ENCODE peak calls at places on chromosome 15, in six cellular contexts. M is HepG2, R is adrenal gland, K is right cardiac atrium, F is H1, J is ovary. O is an unnamed sample.

GRCh38 chr15:56939257-56939656 is 20.8 kb downstream of the TCF12 start:
- DNase-seq in R (no peak), J (no peak), K (no peak), M (no peak), F (no peak), O (no peak)

GRCh38 chr15:101024709-101025108 is 105.6 kb downstream of the LRRK1 start:
- DNase-seq in F (no peak), J (no peak), K (no peak), R (peak; percentile 20), M (no peak), O (no peak)

GRCh38 chr15:85870216-85871014 is 75.7 kb upstream of the KLHL25 start:
- DNase-seq in K (no peak), M (no peak), R (no peak), F (no peak), J (no peak), O (no peak)

GRCh38 chr15:76533995-76534394 is 197.4 kb downstream of the ISL2 start:
- DNase-seq in K (no peak), J (no peak), R (no peak), M (peak; percentile 32), F (no peak), O (no peak)

GRCh38 chr15:27967541-27967940 is 131.6 kb downstream of the OCA2 start:
- DNase-seq in J (no peak), F (no peak), K (no peak), R (no peak), M (no peak), O (no peak)

GRCh38 chr15:39426552-39427532 is 154.0 kb upstream of the THBS1 start:
- DNase-seq in F (no peak), K (peak; percentile 70), J (no peak), M (no peak), R (peak; percentile 62), O (peak; percentile 18)

GRCh38 chr15:70815604-70816003 is 38.4 kb downstream of the LARP6 start:
- DNase-seq in J (no peak), M (peak; percentile 57), K (no peak), R (no peak), F (no peak), O (no peak)

GRCh38 chr15:101642361-101642760 is 9.8 kb downstream of the TM2D3 start:
- DNase-seq in M (no peak), R (no peak), J (no peak), F (no peak), K (no peak), O (no peak)

GRCh38 chr15:52103217-52104207 is 9.1 kb downstream of the BCL2L10 start:
- DNase-seq in M (peak; percentile 46), K (no peak), R (peak; percentile 86), J (no peak), F (no peak), O (no peak)

GRCh38 chr15:40881351-40881750 is 7.3 kb upstream of the RHOV start:
- DNase-seq in F (no peak), R (no peak), J (no peak), M (no peak), K (no peak), O (no peak)
- H3K4me1 ChIP-seq in F (no peaks in the 10 kb centered on the region), R (no peaks in the 10 kb centered on the region), J (no peaks in the 10 kb centered on the region), M (no peaks in the 10 kb centered on the region), K (no peaks in the 10 kb centered on the region), O (no peaks in the 10 kb centered on the region)

GRCh38 chr15:58284293-58284692 is 146.1 kb downstream of the AQP9 start:
- DNase-seq in J (no peak), M (no peak), F (no peak), K (no peak), R (no peak), O (no peak)

GRCh38 chr15:58285921-58286278 is 145.9 kb upstream of the LIPC start:
- DNase-seq in R (no peak), M (peak; percentile 58), J (no peak), K (no peak), F (no peak), O (no peak)

GRCh38 chr15:58285212-58285920 is 146.4 kb upstream of the LIPC start:
- DNase-seq in J (no peak), R (no peak), F (no peak), M (peak; percentile 73), K (no peak), O (no peak)

GRCh38 chr15:58282060-58282708 is 144.0 kb downstream of the AQP9 start:
- DNase-seq in J (no peak), F (no peak), M (peak; percentile 58), K (no peak), R (no peak), O (no peak)

GRCh38 chr15:58283302-58283701 is 145.1 kb downstream of the AQP9 start:
- DNase-seq in M (no peak), J (no peak), R (no peak), K (no peak), F (no peak), O (no peak)
- H3K4me1 ChIP-seq in M (peaks cover 56% of the 10 kb centered on the region), J (no peaks in the 10 kb centered on the region), R (no peaks in the 10 kb centered on the region), K (peaks cover 5% of the 10 kb centered on the region), F (no peaks in the 10 kb centered on the region), O (no peaks in the 10 kb centered on the region)

GRCh38 chr15:82917252-82917651 is 35.3 kb downstream of the HOMER2 start:
- DNase-seq in F (no peak), K (no peak), R (no peak), J (no peak), M (no peak), O (peak; percentile 7)
- H3K4me1 ChIP-seq in F (no peaks in the 10 kb centered on the region), K (no peaks in the 10 kb centered on the region), R (peaks cover 21% of the 10 kb centered on the region), J (peaks cover 17% of the 10 kb centered on the region), M (peaks cover 60% of the 10 kb centered on the region), O (no peaks in the 10 kb centered on the region)

GRCh38 chr15:90212221-90213079 is 11.3 kb downstream of the SEMA4B start:
- DNase-seq in M (no peak), F (no peak), K (no peak), R (peak; percentile 68), J (no peak), O (peak; percentile 54)

GRCh38 chr15:90211440-90212168 is 10.5 kb downstream of the SEMA4B start:
- DNase-seq in K (peak; percentile 79), J (no peak), M (no peak), F (no peak), R (no peak), O (peak; percentile 98)

GRCh38 chr15:90210593-90210992 is 9.5 kb downstream of the SEMA4B start:
- DNase-seq in F (no peak), R (no peak), J (no peak), M (no peak), K (peak; percentile 77), O (no peak)

GRCh38 chr15:90209591-90209990 is 8.5 kb downstream of the SEMA4B start:
- DNase-seq in J (no peak), K (no peak), F (no peak), R (no peak), M (no peak), O (no peak)

GRCh38 chr15:90211009-90211408 is 9.9 kb downstream of the SEMA4B start:
- DNase-seq in F (no peak), J (no peak), M (no peak), R (no peak), K (no peak), O (no peak)
- H3K4me1 ChIP-seq in F (peaks cover 3% of the 10 kb centered on the region), J (no peaks in the 10 kb centered on the region), M (peaks cover 31% of the 10 kb centered on the region), R (peaks cover 40% of the 10 kb centered on the region), K (peaks cover 5% of the 10 kb centered on the region), O (peaks cover 8% of the 10 kb centered on the region)

GRCh38 chr15:96183020-96183926 is 147.2 kb upstream of the NR2F2 start:
- DNase-seq in R (no peak), M (peak; percentile 39), K (no peak), F (no peak), J (no peak), O (no peak)

GRCh38 chr15:96181873-96182301 is 148.6 kb upstream of the NR2F2 start:
- DNase-seq in J (peak; percentile 84), F (no peak), R (no peak), K (peak; percentile 84), M (no peak), O (no peak)

GRCh38 chr15:96186105-96186504 is 144.4 kb upstream of the NR2F2 start:
- DNase-seq in F (no peak), M (no peak), K (no peak), J (no peak), R (no peak), O (no peak)

GRCh38 chr15:96184297-96184696 is 146.2 kb upstream of the NR2F2 start:
- DNase-seq in J (no peak), F (no peak), R (no peak), M (no peak), K (no peak), O (peak; percentile 88)

DNA sequence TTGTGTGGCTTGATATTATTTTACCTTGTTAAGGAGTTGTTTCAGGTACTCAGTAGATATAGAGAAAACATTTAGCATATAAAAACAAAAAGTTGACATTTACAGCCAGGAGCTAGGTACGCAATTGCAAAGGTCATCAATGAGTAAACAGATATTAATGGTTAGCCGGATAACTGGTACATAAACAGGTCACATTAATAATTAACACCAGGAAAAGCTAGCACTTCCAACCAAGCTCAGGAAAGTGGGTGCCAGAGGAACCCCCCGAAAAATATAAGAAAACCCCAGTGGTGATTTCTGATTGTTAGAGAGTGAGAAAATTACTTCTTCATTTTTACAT is 146.6 kb upstream of the NR2F2 start:
- DNase-seq in R (no peak), J (no peak), M (peak; percentile 26), F (no peak), K (no peak), O (peak; percentile 66)
- H3K4me1 ChIP-seq in R (no peaks in the 10 kb centered on the region), J (peaks cover 15% of the 10 kb centered on the region), M (peaks cover 61% of the 10 kb centered on the region), F (no peaks in the 10 kb centered on the region), K (peaks cover 11% of the 10 kb centered on the region), O (peaks cover 4% of the 10 kb centered on the region)

GRCh38 chr15:40440300-40441011 is at the start of gene BAHD1:
- DNase-seq in R (peak; percentile 98), M (peak; percentile 85), J (peak; percentile 99), K (peak; percentile 99), F (peak; percentile 92), O (peak; percentile 93)
- H3K4me1 ChIP-seq in R (peaks cover 66% of the 10 kb centered on the region), M (peaks cover 69% of the 10 kb centered on the region), J (peaks cover 19% of the 10 kb centered on the region), K (peaks cover 10% of the 10 kb centered on the region), F (peaks cover 36% of the 10 kb centered on the region), O (peaks cover 9% of the 10 kb centered on the region)

DNA sequence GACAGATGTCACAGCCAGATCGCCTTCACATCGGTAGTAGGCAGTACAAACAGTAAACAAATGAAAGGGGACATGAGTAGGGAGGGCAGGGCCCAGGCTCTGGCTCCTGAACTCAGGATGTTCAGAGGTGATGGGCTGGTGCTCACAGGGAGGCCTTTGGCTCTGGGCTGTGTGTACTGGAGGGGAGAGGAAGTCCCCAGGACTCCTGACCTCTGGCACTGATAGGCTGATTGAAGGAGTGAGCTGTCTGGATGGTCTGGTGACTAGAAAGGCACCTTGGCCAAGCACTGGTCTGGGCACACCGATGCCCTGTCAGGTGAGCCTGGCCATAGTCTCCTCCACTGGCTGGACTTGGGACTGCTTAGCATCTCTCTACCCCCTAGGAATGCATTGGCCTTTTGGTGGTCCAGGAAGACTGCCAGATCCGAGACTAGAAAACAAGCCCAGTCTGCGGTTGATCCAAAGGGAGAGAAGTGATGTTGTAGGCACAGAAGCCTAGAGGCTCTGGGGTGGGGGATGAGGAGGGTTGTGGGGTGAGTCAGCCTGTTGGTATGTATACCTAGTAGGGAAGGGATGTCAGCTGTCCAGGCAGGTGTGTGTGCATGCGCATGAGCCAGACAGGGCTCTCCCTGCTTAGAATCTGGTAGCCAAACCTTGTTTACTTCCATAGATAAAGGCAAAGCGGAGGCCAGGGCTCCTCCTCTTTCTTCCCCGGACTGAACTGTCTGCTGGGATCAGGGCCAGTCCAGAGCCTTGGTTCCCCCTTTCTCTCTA is 1.9 kb downstream of the SPINT1 start:
- DNase-seq in K (no peak), M (peak; percentile 86), R (no peak), J (no peak), F (no peak), O (peak; percentile 96)
- H3K4me1 ChIP-seq in K (peaks cover 2% of the 10 kb centered on the region), M (peaks cover 55% of the 10 kb centered on the region), R (peaks cover 15% of the 10 kb centered on the region), J (no peaks in the 10 kb centered on the region), F (peaks cover 10% of the 10 kb centered on the region), O (no peaks in the 10 kb centered on the region)

O was measured in small intestine.